ENCODE peak calls at places on chromosomes 1 and 21, in eight cellular contexts. One of them, this sample, is unnamed.

GRCh38 chr1:54421101-54421504 is 14.9 kb upstream of the SSBP3 start:
- DNase-seq in esophagus squamous epithelium: no peak
- DNase-seq in brain microvascular endothelial cell: no peak
- DNase-seq in effector memory CD4-positive, alpha-beta T cell: no peak
- DNase-seq in hepatocyte: no peak
- DNase-seq in small intestine: no peak
- DNase-seq in tibial artery: no peak
- DNase-seq in IMR-90: no peak
- DNase-seq in this sample: peak

GRCh38 chr1:74502432-74502831 is 10.0 kb downstream of the LRRC53 start:
- DNase-seq in esophagus squamous epithelium: no peak
- DNase-seq in brain microvascular endothelial cell: peak
- DNase-seq in effector memory CD4-positive, alpha-beta T cell: no peak
- DNase-seq in hepatocyte: peak
- DNase-seq in small intestine: no peak
- DNase-seq in tibial artery: no peak
- DNase-seq in IMR-90: peak
- DNase-seq in this sample: no peak

GRCh38 chr1:44621841-44622286 is 52.4 kb downstream of the TMEM53 start:
- DNase-seq in esophagus squamous epithelium: no peak
- DNase-seq in brain microvascular endothelial cell: no peak
- DNase-seq in effector memory CD4-positive, alpha-beta T cell: no peak
- DNase-seq in hepatocyte: no peak
- DNase-seq in small intestine: no peak
- DNase-seq in tibial artery: no peak
- DNase-seq in IMR-90: peak
- DNase-seq in this sample: no peak

GRCh38 chr1:86377341-86377740 is 18.8 kb downstream of the ODF2L start:
- DNase-seq in esophagus squamous epithelium: no peak
- DNase-seq in brain microvascular endothelial cell: no peak
- DNase-seq in effector memory CD4-positive, alpha-beta T cell: no peak
- DNase-seq in hepatocyte: no peak
- DNase-seq in small intestine: no peak
- DNase-seq in tibial artery: no peak
- DNase-seq in IMR-90: no peak
- DNase-seq in this sample: no peak

GRCh38 chr1:169474302-169474701 is 11.4 kb downstream of the SLC19A2 start:
- DNase-seq in esophagus squamous epithelium: no peak
- DNase-seq in brain microvascular endothelial cell: no peak
- DNase-seq in effector memory CD4-positive, alpha-beta T cell: no peak
- DNase-seq in hepatocyte: no peak
- DNase-seq in small intestine: no peak
- DNase-seq in tibial artery: no peak
- DNase-seq in IMR-90: no peak
- DNase-seq in this sample: no peak

GRCh38 chr21:33490991-33491372 is 534 bp downstream of the DNAJC28 start:
- DNase-seq in esophagus squamous epithelium: no peak
- DNase-seq in brain microvascular endothelial cell: no peak
- DNase-seq in effector memory CD4-positive, alpha-beta T cell: no peak
- DNase-seq in hepatocyte: peak
- DNase-seq in small intestine: peak
- DNase-seq in tibial artery: no peak
- DNase-seq in IMR-90: no peak
- DNase-seq in this sample: no peak

GRCh38 chr1:3816331-3817137 is 20.2 kb upstream of the LRRC47 start:
- DNase-seq in esophagus squamous epithelium: no peak
- DNase-seq in brain microvascular endothelial cell: no peak
- DNase-seq in effector memory CD4-positive, alpha-beta T cell: no peak
- DNase-seq in hepatocyte: no peak
- DNase-seq in small intestine: no peak
- DNase-seq in tibial artery: no peak
- DNase-seq in IMR-90: no peak
- DNase-seq in this sample: no peak

GRCh38 chr1:110602466-110602865 is 3.7 kb downstream of the KCNA2 start:
- DNase-seq in esophagus squamous epithelium: no peak
- DNase-seq in brain microvascular endothelial cell: no peak
- DNase-seq in effector memory CD4-positive, alpha-beta T cell: no peak
- DNase-seq in hepatocyte: no peak
- DNase-seq in small intestine: no peak
- DNase-seq in tibial artery: no peak
- DNase-seq in IMR-90: no peak
- DNase-seq in this sample: no peak

GRCh38 chr1:21302747-21303715 is 12.8 kb upstream of the ECE1 start:
- DNase-seq in esophagus squamous epithelium: no peak
- DNase-seq in brain microvascular endothelial cell: no peak
- DNase-seq in effector memory CD4-positive, alpha-beta T cell: no peak
- DNase-seq in hepatocyte: no peak
- DNase-seq in small intestine: peak
- DNase-seq in tibial artery: no peak
- DNase-seq in IMR-90: peak
- DNase-seq in this sample: no peak

GRCh38 chr1:159970932-159971342 is 16.9 kb upstream of the SLAMF9 start:
- DNase-seq in esophagus squamous epithelium: no peak
- DNase-seq in brain microvascular endothelial cell: no peak
- DNase-seq in effector memory CD4-positive, alpha-beta T cell: no peak
- DNase-seq in hepatocyte: peak
- DNase-seq in small intestine: peak
- DNase-seq in tibial artery: no peak
- DNase-seq in IMR-90: no peak
- DNase-seq in this sample: no peak

GRCh38 chr1:160868141-160868540 is 5.5 kb upstream of the CD244 start:
- DNase-seq in esophagus squamous epithelium: no peak
- DNase-seq in brain microvascular endothelial cell: no peak
- DNase-seq in effector memory CD4-positive, alpha-beta T cell: no peak
- DNase-seq in hepatocyte: no peak
- DNase-seq in small intestine: no peak
- DNase-seq in tibial artery: no peak
- DNase-seq in IMR-90: no peak
- DNase-seq in this sample: no peak

GRCh38 chr1:48536477-48536876 is 64.5 kb upstream of the SPATA6 start:
- DNase-seq in esophagus squamous epithelium: no peak
- DNase-seq in brain microvascular endothelial cell: no peak
- DNase-seq in effector memory CD4-positive, alpha-beta T cell: no peak
- DNase-seq in hepatocyte: no peak
- DNase-seq in small intestine: no peak
- DNase-seq in tibial artery: no peak
- DNase-seq in IMR-90: no peak
- DNase-seq in this sample: peak

GRCh38 chr21:45056917-45057560 is 17.3 kb upstream of the ADARB1 start:
- DNase-seq in esophagus squamous epithelium: no peak
- DNase-seq in brain microvascular endothelial cell: no peak
- DNase-seq in effector memory CD4-positive, alpha-beta T cell: no peak
- DNase-seq in hepatocyte: no peak
- DNase-seq in small intestine: no peak
- DNase-seq in tibial artery: no peak
- DNase-seq in IMR-90: no peak
- DNase-seq in this sample: no peak

GRCh38 chr1:77316006-77316405 is 34.2 kb downstream of the AK5 start:
- DNase-seq in esophagus squamous epithelium: no peak
- DNase-seq in brain microvascular endothelial cell: peak
- DNase-seq in effector memory CD4-positive, alpha-beta T cell: no peak
- DNase-seq in hepatocyte: no peak
- DNase-seq in small intestine: no peak
- DNase-seq in tibial artery: no peak
- DNase-seq in IMR-90: peak
- DNase-seq in this sample: peak

GRCh38 chr1:59512702-59513101 is 215.8 kb downstream of the FGGY start:
- DNase-seq in esophagus squamous epithelium: no peak
- DNase-seq in brain microvascular endothelial cell: no peak
- DNase-seq in effector memory CD4-positive, alpha-beta T cell: no peak
- DNase-seq in hepatocyte: no peak
- DNase-seq in small intestine: no peak
- DNase-seq in tibial artery: no peak
- DNase-seq in IMR-90: no peak
- DNase-seq in this sample: no peak
- H3K27ac ChIP-seq in esophagus squamous epithelium: no peak
- H3K27ac ChIP-seq in brain microvascular endothelial cell: no peak
- H3K27ac ChIP-seq in effector memory CD4-positive, alpha-beta T cell: no peak
- H3K27ac ChIP-seq in hepatocyte: no peak
- H3K27ac ChIP-seq in small intestine: no peak
- H3K27ac ChIP-seq in tibial artery: no peak
- H3K27ac ChIP-seq in IMR-90: no peak
- H3K27ac ChIP-seq in this sample: no peak

DNA sequence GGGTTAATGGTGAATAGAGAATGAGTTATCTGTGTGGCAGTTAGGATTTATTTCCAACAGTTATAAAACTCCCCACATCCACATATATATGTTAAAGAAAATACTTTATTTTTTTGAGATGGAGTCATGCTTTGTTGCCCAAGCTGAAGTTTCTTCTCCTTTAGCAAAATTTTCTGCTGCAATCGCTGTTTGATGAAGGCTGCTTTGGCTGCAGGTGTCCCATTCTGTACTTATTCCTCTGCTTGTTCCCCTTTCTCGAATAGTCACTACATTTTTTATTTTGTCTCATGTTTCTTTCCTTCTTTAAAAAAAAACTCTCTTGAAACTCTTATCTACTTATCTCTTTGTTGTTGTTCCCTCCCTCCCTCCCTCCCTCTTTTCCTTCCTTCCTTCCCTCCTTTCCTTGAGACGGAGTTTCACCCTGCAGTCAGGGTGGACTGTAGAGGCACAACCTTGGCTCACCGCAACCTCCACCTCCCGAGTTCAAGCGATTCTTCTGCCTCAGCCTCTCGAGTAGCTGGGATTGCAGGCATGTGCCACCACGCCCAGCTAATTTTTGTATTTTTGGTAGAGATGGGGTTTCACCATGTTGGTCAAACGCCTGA is 10.6 kb downstream of the OR2W3 start:
- DNase-seq in esophagus squamous epithelium: no peak
- DNase-seq in brain microvascular endothelial cell: no peak
- DNase-seq in effector memory CD4-positive, alpha-beta T cell: no peak
- DNase-seq in hepatocyte: no peak
- DNase-seq in small intestine: no peak
- DNase-seq in tibial artery: no peak
- DNase-seq in IMR-90: no peak
- DNase-seq in this sample: no peak
- H3K27ac ChIP-seq in esophagus squamous epithelium: no peak
- H3K27ac ChIP-seq in brain microvascular endothelial cell: no peak
- H3K27ac ChIP-seq in effector memory CD4-positive, alpha-beta T cell: no peak
- H3K27ac ChIP-seq in hepatocyte: no peak
- H3K27ac ChIP-seq in small intestine: no peak
- H3K27ac ChIP-seq in tibial artery: no peak
- H3K27ac ChIP-seq in IMR-90: no peak
- H3K27ac ChIP-seq in this sample: no peak

GRCh38 chr1:245997471-245998258 is 509.4 kb downstream of the SMYD3 start:
- DNase-seq in esophagus squamous epithelium: no peak
- DNase-seq in brain microvascular endothelial cell: peak
- DNase-seq in effector memory CD4-positive, alpha-beta T cell: no peak
- DNase-seq in hepatocyte: no peak
- DNase-seq in small intestine: no peak
- DNase-seq in tibial artery: no peak
- DNase-seq in IMR-90: peak
- DNase-seq in this sample: peak
- H3K27ac ChIP-seq in esophagus squamous epithelium: no peak
- H3K27ac ChIP-seq in brain microvascular endothelial cell: no peak
- H3K27ac ChIP-seq in effector memory CD4-positive, alpha-beta T cell: no peak
- H3K27ac ChIP-seq in hepatocyte: peak
- H3K27ac ChIP-seq in small intestine: no peak
- H3K27ac ChIP-seq in tibial artery: no peak
- H3K27ac ChIP-seq in IMR-90: peak
- H3K27ac ChIP-seq in this sample: peak

DNA sequence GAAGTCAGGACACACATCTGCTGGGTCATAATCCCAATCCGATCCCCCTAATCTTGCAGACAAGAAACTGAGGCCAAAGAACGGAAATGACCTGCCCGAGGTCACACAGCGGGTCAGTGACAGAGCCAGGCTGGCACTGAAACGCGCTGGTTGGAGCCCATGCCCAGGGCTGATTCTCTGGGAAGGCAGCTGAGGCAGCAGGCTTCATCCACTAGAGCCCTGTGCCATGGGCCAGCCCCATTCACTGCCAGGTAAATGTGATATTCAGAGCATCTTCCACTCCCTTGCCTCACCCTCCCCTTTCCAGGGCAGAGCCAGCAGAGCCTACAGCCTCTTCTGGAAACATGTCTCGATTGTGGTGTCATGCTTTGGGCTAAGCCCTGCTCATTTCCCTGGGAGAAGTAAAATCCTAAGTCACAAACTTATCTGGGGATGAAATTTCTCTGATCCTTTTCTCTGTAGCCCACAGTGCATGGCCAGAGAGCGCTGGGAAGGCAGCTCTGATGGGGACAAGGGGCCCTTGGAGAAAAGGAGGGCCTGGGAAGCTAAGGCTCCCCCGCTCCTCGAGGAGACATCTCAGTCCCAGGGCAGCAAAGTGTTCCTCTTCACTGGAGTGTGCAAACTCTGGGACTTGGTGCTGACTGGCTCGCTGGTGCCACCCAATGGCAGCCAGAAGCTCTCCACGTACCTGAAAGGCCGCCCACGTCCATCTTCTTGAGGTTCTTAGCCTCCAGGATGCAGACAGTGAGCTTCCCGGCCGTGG is 110.4 kb downstream of the SYT2 start:
- DNase-seq in esophagus squamous epithelium: no peak
- DNase-seq in brain microvascular endothelial cell: peak
- DNase-seq in effector memory CD4-positive, alpha-beta T cell: no peak
- DNase-seq in hepatocyte: peak
- DNase-seq in small intestine: peak
- DNase-seq in tibial artery: peak
- DNase-seq in IMR-90: peak
- DNase-seq in this sample: no peak
- H3K27ac ChIP-seq in esophagus squamous epithelium: peak
- H3K27ac ChIP-seq in brain microvascular endothelial cell: no peak
- H3K27ac ChIP-seq in effector memory CD4-positive, alpha-beta T cell: no peak
- H3K27ac ChIP-seq in hepatocyte: no peak
- H3K27ac ChIP-seq in small intestine: no peak
- H3K27ac ChIP-seq in tibial artery: peak
- H3K27ac ChIP-seq in IMR-90: peak
- H3K27ac ChIP-seq in this sample: no peak

GRCh38 chr1:219555802-219556201 is 57.1 kb downstream of the ZC3H11B start:
- DNase-seq in esophagus squamous epithelium: no peak
- DNase-seq in brain microvascular endothelial cell: peak
- DNase-seq in effector memory CD4-positive, alpha-beta T cell: no peak
- DNase-seq in hepatocyte: peak
- DNase-seq in small intestine: no peak
- DNase-seq in tibial artery: no peak
- DNase-seq in IMR-90: peak
- DNase-seq in this sample: no peak
- H3K27ac ChIP-seq in esophagus squamous epithelium: no peak
- H3K27ac ChIP-seq in brain microvascular endothelial cell: no peak
- H3K27ac ChIP-seq in effector memory CD4-positive, alpha-beta T cell: no peak
- H3K27ac ChIP-seq in hepatocyte: peak
- H3K27ac ChIP-seq in small intestine: no peak
- H3K27ac ChIP-seq in tibial artery: no peak
- H3K27ac ChIP-seq in IMR-90: no peak
- H3K27ac ChIP-seq in this sample: peak

GRCh38 chr1:23152966-23153684 is 15.5 kb downstream of the LUZP1 start:
- DNase-seq in esophagus squamous epithelium: no peak
- DNase-seq in brain microvascular endothelial cell: no peak
- DNase-seq in effector memory CD4-positive, alpha-beta T cell: no peak
- DNase-seq in hepatocyte: no peak
- DNase-seq in small intestine: peak
- DNase-seq in tibial artery: no peak
- DNase-seq in IMR-90: peak
- DNase-seq in this sample: no peak
- H3K27ac ChIP-seq in esophagus squamous epithelium: no peak
- H3K27ac ChIP-seq in brain microvascular endothelial cell: peak
- H3K27ac ChIP-seq in effector memory CD4-positive, alpha-beta T cell: no peak
- H3K27ac ChIP-seq in hepatocyte: no peak
- H3K27ac ChIP-seq in small intestine: no peak
- H3K27ac ChIP-seq in tibial artery: no peak
- H3K27ac ChIP-seq in IMR-90: no peak
- H3K27ac ChIP-seq in this sample: no peak

GRCh38 chr1:191901651-191902050 is 256.6 kb upstream of the RGS18 start:
- DNase-seq in esophagus squamous epithelium: no peak
- DNase-seq in brain microvascular endothelial cell: no peak
- DNase-seq in effector memory CD4-positive, alpha-beta T cell: no peak
- DNase-seq in hepatocyte: no peak
- DNase-seq in small intestine: no peak
- DNase-seq in tibial artery: no peak
- DNase-seq in IMR-90: no peak
- DNase-seq in this sample: no peak
- H3K27ac ChIP-seq in esophagus squamous epithelium: no peak
- H3K27ac ChIP-seq in brain microvascular endothelial cell: no peak
- H3K27ac ChIP-seq in effector memory CD4-positive, alpha-beta T cell: no peak
- H3K27ac ChIP-seq in hepatocyte: no peak
- H3K27ac ChIP-seq in small intestine: no peak
- H3K27ac ChIP-seq in tibial artery: no peak
- H3K27ac ChIP-seq in IMR-90: no peak
- H3K27ac ChIP-seq in this sample: no peak

This sample was measured in epithelial cell of prostate.